ENCODE peak calls at places on chromosomes 13 and 19, in six cellular contexts. W is pancreas, S is neural progenitor cell, M is AG09319, H is endothelial cell, K is AG04450. U is an unnamed sample.

GRCh38 chr19:58091251-58091995 is 6.6 kb downstream of the ZSCAN18 start:
- DNase-seq in W (no peak), S (no peak), M (no peak), H (no peak), K (no peak), U (no peak)

GRCh38 chr19:46350758-46351159 is 3.9 kb downstream of the PPP5C start:
- DNase-seq in W (no peak), S (no peak), M (no peak), H (no peak), K (no peak), U (peak)

GRCh38 chr13:101880581-101880980 is 428.1 kb downstream of the ITGBL1 start:
- DNase-seq in W (no peak), S (no peak), M (no peak), H (no peak), K (no peak), U (no peak)

GRCh38 chr13:44516771-44517170 is 59.4 kb downstream of the TSC22D1 start:
- DNase-seq in W (no peak), S (peak), M (no peak), H (no peak), K (no peak), U (no peak)

GRCh38 chr19:18745931-18746330 is 45.2 kb downstream of the COMP start:
- DNase-seq in W (no peak), S (no peak), M (no peak), H (no peak), K (no peak), U (no peak)

GRCh38 chr13:92197669-92198068 is 799.2 kb downstream of the GPC5 start:
- DNase-seq in W (no peak), S (no peak), M (no peak), H (no peak), K (no peak), U (no peak)

GRCh38 chr19:1449467-1450442 is at the start of gene APC2:
- DNase-seq in W (no peak), S (peak), M (no peak), H (peak), K (no peak), U (no peak)

GRCh38 chr19:2490659-2491058 is 14.7 kb downstream of the GADD45B start:
- DNase-seq in W (no peak), S (no peak), M (no peak), H (no peak), K (no peak), U (no peak)

GRCh38 chr13:61277088-61277487 is 138.6 kb downstream of the PCDH20 start:
- DNase-seq in W (no peak), S (no peak), M (no peak), H (no peak), K (no peak), U (no peak)

GRCh38 chr13:62997696-62998095 is 1582.0 kb upstream of the PCDH20 start:
- DNase-seq in W (no peak), S (no peak), M (no peak), H (no peak), K (no peak), U (no peak)

GRCh38 chr19:7418575-7418974 is 69.8 kb downstream of the ARHGEF18 start:
- DNase-seq in W (no peak), S (no peak), M (no peak), H (no peak), K (no peak), U (no peak)

GRCh38 chr13:105962080-105962479 is 573.4 kb downstream of the EFNB2 start:
- DNase-seq in W (no peak), S (no peak), M (no peak), H (no peak), K (no peak), U (no peak)

GRCh38 chr13:112448621-112449544 is 72.7 kb downstream of the SPACA7 start:
- DNase-seq in W (no peak), S (no peak), M (no peak), H (no peak), K (no peak), U (no peak)

GRCh38 chr13:24716446-24716845 is 36.2 kb downstream of the ATP12A start:
- DNase-seq in W (no peak), S (no peak), M (no peak), H (no peak), K (no peak), U (no peak)

GRCh38 chr13:46571189-46571901 is 18.4 kb downstream of the LRCH1 start:
- DNase-seq in W (no peak), S (no peak), M (no peak), H (no peak), K (peak), U (peak)

GRCh38 chr19:29918891-29919290 is 23.1 kb upstream of the URI1 start:
- DNase-seq in W (no peak), S (no peak), M (no peak), H (no peak), K (no peak), U (no peak)

GRCh38 chr13:41398494-41399190 is 58.7 kb upstream of the RGCC start:
- DNase-seq in W (no peak), S (no peak), M (no peak), H (no peak), K (no peak), U (no peak)

GRCh38 chr13:45310341-45311138 is 30.4 kb downstream of the TPT1 start:
- DNase-seq in W (no peak), S (no peak), M (no peak), H (no peak), K (no peak), U (no peak)

GRCh38 chr19:29487432-29487831 is 38.4 kb upstream of the VSTM2B start:
- DNase-seq in W (no peak), S (no peak), M (no peak), H (no peak), K (no peak), U (peak)

GRCh38 chr13:99677388-99677951 is 176.2 kb downstream of the TM9SF2 start:
- DNase-seq in W (no peak), S (no peak), M (no peak), H (no peak), K (no peak), U (no peak)

GRCh38 chr19:47075941-47076340 is 27.5 kb upstream of the TMEM160 start:
- DNase-seq in W (no peak), S (no peak), M (no peak), H (no peak), K (no peak), U (no peak)

GRCh38 chr13:40272776-40273139 is 393.7 kb downstream of the FOXO1 start:
- DNase-seq in W (no peak), S (no peak), M (no peak), H (no peak), K (no peak), U (no peak)

GRCh38 chr13:105991622-105992254 is 543.7 kb downstream of the EFNB2 start:
- DNase-seq in W (peak), S (no peak), M (no peak), H (no peak), K (no peak), U (no peak)

GRCh38 chr13:75384881-75385707 is 96.9 kb downstream of the TBC1D4 start:
- DNase-seq in W (no peak), S (no peak), M (no peak), H (no peak), K (no peak), U (no peak)

GRCh38 chr19:1749373-1750342 is 3.6 kb upstream of the ONECUT3 start:
- DNase-seq in W (no peak), S (peak), M (no peak), H (no peak), K (no peak), U (no peak)

GRCh38 chr13:79989251-79989661 is 351.7 kb downstream of the SPRY2 start:
- DNase-seq in W (no peak), S (no peak), M (no peak), H (no peak), K (no peak), U (no peak)

GRCh38 chr13:86155756-86156155 is 356.5 kb upstream of the SLITRK6 start:
- DNase-seq in W (no peak), S (peak), M (no peak), H (no peak), K (no peak), U (no peak)

GRCh38 chr19:30288957-30289735 is 83.0 kb upstream of the ZNF536 start:
- DNase-seq in W (no peak), S (no peak), M (no peak), H (no peak), K (no peak), U (no peak)

GRCh38 chr19:46107371-46107770 is 17.1 kb downstream of the IGFL3 start:
- DNase-seq in W (no peak), S (no peak), M (no peak), H (no peak), K (no peak), U (no peak)

GRCh38 chr13:106110241-106110855 is 425.1 kb downstream of the EFNB2 start:
- DNase-seq in W (no peak), S (peak), M (no peak), H (no peak), K (no peak), U (no peak)

GRCh38 chr13:60583911-60584753 is 187.1 kb downstream of the TDRD3 start:
- DNase-seq in W (no peak), S (peak), M (peak), H (no peak), K (peak), U (no peak)

GRCh38 chr19:30082611-30083010 is 140.6 kb downstream of the URI1 start:
- DNase-seq in W (no peak), S (no peak), M (no peak), H (no peak), K (no peak), U (no peak)

GRCh38 chr13:26707122-26708006 is 53.2 kb downstream of the GPR12 start:
- DNase-seq in W (no peak), S (peak), M (no peak), H (peak), K (peak), U (peak)

GRCh38 chr19:42175952-42176648 is 41.4 kb downstream of the DEDD2 start:
- DNase-seq in W (no peak), S (peak), M (no peak), H (no peak), K (no peak), U (no peak)

DNA sequence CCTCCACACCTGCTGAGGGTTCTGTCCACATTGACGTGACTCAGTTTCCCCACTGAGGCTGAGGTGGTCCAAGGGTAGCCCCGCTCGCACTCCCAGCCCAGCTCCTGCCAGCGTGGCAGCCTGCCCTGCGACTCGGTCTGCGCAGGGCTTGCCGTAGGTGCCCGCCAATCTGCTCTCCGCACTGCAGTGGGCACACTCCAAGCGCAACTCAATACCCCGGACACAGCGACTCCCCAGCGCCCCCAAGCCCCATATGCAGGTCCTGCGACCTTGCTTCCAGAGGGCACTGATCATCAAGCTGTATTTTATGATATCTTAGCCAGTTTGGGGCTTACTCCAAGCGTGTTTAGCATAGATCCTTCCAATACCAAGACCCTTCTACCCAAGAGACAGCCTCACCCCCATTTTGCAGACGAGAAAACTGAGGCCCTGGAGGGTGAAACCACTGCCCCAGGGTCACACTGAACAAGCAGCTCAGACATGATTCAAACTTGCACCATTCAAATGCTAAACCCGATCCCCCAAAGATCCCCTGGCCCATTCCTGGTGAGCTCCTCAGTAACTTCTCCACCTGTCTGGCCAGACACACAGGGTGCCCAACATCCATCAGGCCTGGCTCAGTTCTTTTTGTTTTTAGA is 13.5 kb downstream of the PTPRS start:
- DNase-seq in W (no peak), S (no peak), M (no peak), H (peak), K (no peak), U (no peak)
- TF ChIP-seq CTCF in W (no peak), S (peak), M (no peak), H (no peak), K (no peak), U (no peak)

DNA sequence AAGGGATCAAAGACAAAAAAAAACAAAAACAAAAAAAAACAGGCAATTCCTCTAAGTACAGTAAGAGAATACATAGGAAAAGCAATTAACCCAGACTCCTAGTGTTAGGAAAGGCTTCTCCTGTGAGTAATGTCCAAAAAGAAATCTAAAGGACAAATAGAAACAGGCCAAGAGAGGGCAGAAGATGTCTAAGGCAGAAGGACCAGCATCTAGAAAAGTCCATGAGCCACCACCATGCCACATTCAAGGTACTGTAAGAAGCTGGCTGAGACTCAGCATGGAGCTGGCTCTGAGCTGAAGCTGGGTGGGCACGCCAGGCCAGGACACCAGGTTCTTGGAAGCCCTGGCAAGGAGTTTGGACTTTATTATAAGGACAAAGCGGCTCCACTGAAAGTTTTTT is 118.1 kb upstream of the FRY start:
- DNase-seq in W (no peak), S (no peak), M (peak), H (no peak), K (no peak), U (no peak)
- TF ChIP-seq CTCF in W (no peak), S (no peak), M (peak), H (no peak), K (peak), U (no peak)

GRCh38 chr13:83937579-83937978 is 55.3 kb upstream of the SLITRK1 start:
- DNase-seq in W (no peak), S (no peak), M (no peak), H (no peak), K (no peak), U (no peak)

GRCh38 chr13:83943530-83944279 is 61.4 kb upstream of the SLITRK1 start:
- DNase-seq in W (peak), S (peak), M (no peak), H (no peak), K (no peak), U (no peak)

GRCh38 chr13:83940742-83941141 is 58.5 kb upstream of the SLITRK1 start:
- DNase-seq in W (no peak), S (no peak), M (no peak), H (no peak), K (no peak), U (no peak)

GRCh38 chr13:83941669-83942335 is 59.5 kb upstream of the SLITRK1 start:
- DNase-seq in W (no peak), S (peak), M (no peak), H (no peak), K (no peak), U (no peak)
- TF ChIP-seq CTCF in W (no peak), S (no peak), M (no peak), H (no peak), K (no peak), U (no peak)

GRCh38 chr19:34096020-34096915 is 76.0 kb upstream of the LSM14A start:
- DNase-seq in W (no peak), S (peak), M (no peak), H (peak), K (peak), U (peak)
- TF ChIP-seq CTCF in W (peak), S (peak), M (peak), H (peak), K (peak), U (peak)

DNA sequence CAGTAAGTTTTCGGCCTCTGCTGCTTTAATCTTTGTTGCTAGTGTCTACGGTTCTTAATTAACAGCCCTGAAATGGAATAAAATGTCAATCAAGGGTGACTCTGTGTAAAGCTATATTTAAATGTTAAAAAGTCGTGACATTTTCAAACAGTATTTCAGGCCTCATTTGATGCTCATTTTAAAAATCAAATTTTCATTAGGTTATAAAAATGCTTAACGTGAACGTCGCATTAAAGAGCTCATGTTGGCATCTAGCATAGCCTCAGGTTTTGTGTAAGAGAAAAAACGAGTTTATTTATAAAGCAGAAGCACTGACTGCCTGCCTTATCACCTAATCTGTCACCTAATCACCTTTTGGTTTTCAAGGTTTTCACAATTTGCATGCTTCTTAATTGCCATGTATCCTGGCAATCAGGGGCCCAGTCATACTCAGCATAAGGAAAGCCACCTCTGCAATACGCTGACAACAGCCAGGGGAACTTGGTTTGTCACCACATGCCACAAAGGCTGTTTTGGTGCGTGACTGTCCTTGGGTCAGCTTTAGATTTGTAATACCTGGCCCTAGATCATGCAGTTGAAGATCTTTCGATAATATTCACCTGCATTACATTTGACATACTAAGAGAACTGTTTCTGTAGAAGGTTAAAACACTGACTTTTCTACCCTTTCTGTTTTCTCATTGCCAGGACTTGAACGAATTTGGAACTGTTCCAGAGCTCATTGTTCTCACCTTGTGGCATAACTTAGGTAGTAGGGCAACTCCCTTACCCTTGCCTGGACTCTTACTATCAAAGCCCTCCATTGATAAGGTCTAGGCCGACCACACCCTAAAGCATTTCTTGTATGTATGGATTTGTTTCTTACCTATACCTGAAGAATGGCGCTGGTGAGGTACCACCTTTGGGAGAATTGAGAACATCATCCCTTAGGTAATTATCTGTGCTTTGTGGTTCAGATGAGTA is 112.5 kb downstream of the TEX26 start:
- DNase-seq in W (no peak), S (no peak), M (no peak), H (no peak), K (no peak), U (no peak)
- TF ChIP-seq CTCF in W (no peak), S (no peak), M (no peak), H (peak), K (no peak), U (no peak)

GRCh38 chr13:30107126-30107525 is 200.2 kb downstream of the KATNAL1 start:
- DNase-seq in W (no peak), S (no peak), M (no peak), H (no peak), K (no peak), U (no peak)

GRCh38 chr13:30103161-30103858 is 204.0 kb downstream of the KATNAL1 start:
- DNase-seq in W (no peak), S (no peak), M (no peak), H (no peak), K (no peak), U (no peak)

GRCh38 chr13:30107536-30108136 is 199.7 kb downstream of the KATNAL1 start:
- DNase-seq in W (no peak), S (no peak), M (no peak), H (no peak), K (no peak), U (no peak)

GRCh38 chr13:30108216-30108912 is 199.0 kb downstream of the KATNAL1 start:
- DNase-seq in W (no peak), S (no peak), M (no peak), H (no peak), K (no peak), U (no peak)

GRCh38 chr13:30105381-30105780 is 202.0 kb downstream of the KATNAL1 start:
- DNase-seq in W (no peak), S (peak), M (no peak), H (no peak), K (no peak), U (no peak)
- TF ChIP-seq CTCF in W (no peak), S (peak), M (no peak), H (no peak), K (no peak), U (no peak)

U was measured in GM10248.